ENCODE peak calls at places on chromosomes 3 and 15, in five cellular contexts. One of them, this sample, is unnamed.

GRCh38 chr15:69806287-69806915 is 291.3 kb downstream of the TLE3 start:
- DNase-seq in sigmoid colon: no peak
- DNase-seq in activated CD8-positive, alpha-beta memory T cell treated with anti-CD3 and anti-CD28 coated beads for 48 hours: no peak
- DNase-seq in occipital lobe: no peak
- DNase-seq in ureter: no peak
- DNase-seq in this sample: no peak

GRCh38 chr3:37210230-37210629 is 35.8 kb upstream of the LRRFIP2 start:
- DNase-seq in sigmoid colon: no peak
- DNase-seq in activated CD8-positive, alpha-beta memory T cell treated with anti-CD3 and anti-CD28 coated beads for 48 hours: no peak
- DNase-seq in occipital lobe: no peak
- DNase-seq in ureter: no peak
- DNase-seq in this sample: no peak

GRCh38 chr15:77354064-77354463 is 65.8 kb downstream of the PEAK1 start:
- DNase-seq in sigmoid colon: no peak
- DNase-seq in activated CD8-positive, alpha-beta memory T cell treated with anti-CD3 and anti-CD28 coated beads for 48 hours: no peak
- DNase-seq in occipital lobe: no peak
- DNase-seq in ureter: no peak
- DNase-seq in this sample: no peak

GRCh38 chr3:129793356-129793755 is 100.2 kb downstream of the TMCC1 start:
- DNase-seq in sigmoid colon: no peak
- DNase-seq in activated CD8-positive, alpha-beta memory T cell treated with anti-CD3 and anti-CD28 coated beads for 48 hours: no peak
- DNase-seq in occipital lobe: no peak
- DNase-seq in ureter: no peak
- DNase-seq in this sample: no peak

GRCh38 chr3:141337523-141337854 is 30.8 kb upstream of the ZBTB38 start:
- DNase-seq in sigmoid colon: no peak
- DNase-seq in activated CD8-positive, alpha-beta memory T cell treated with anti-CD3 and anti-CD28 coated beads for 48 hours: no peak
- DNase-seq in occipital lobe: no peak
- DNase-seq in ureter: no peak
- DNase-seq in this sample: no peak

GRCh38 chr3:127670229-127670559 is 2.6 kb upstream of the ABTB1 start:
- DNase-seq in sigmoid colon: no peak
- DNase-seq in activated CD8-positive, alpha-beta memory T cell treated with anti-CD3 and anti-CD28 coated beads for 48 hours: no peak
- DNase-seq in occipital lobe: no peak
- DNase-seq in ureter: peak; percentile 39
- DNase-seq in this sample: no peak

GRCh38 chr3:171620825-171621434 is 160.7 kb upstream of the TNIK start:
- DNase-seq in sigmoid colon: no peak
- DNase-seq in activated CD8-positive, alpha-beta memory T cell treated with anti-CD3 and anti-CD28 coated beads for 48 hours: no peak
- DNase-seq in occipital lobe: no peak
- DNase-seq in ureter: no peak
- DNase-seq in this sample: no peak

GRCh38 chr3:143784446-143784845 is 63.8 kb downstream of the SLC9A9 start:
- DNase-seq in sigmoid colon: no peak
- DNase-seq in activated CD8-positive, alpha-beta memory T cell treated with anti-CD3 and anti-CD28 coated beads for 48 hours: no peak
- DNase-seq in occipital lobe: no peak
- DNase-seq in ureter: no peak
- DNase-seq in this sample: no peak

GRCh38 chr3:186680869-186681268 is 15.1 kb downstream of the HRG start:
- DNase-seq in sigmoid colon: no peak
- DNase-seq in activated CD8-positive, alpha-beta memory T cell treated with anti-CD3 and anti-CD28 coated beads for 48 hours: no peak
- DNase-seq in occipital lobe: no peak
- DNase-seq in ureter: no peak
- DNase-seq in this sample: no peak

GRCh38 chr15:80251505-80252280 is at the start of gene CTXND1:
- DNase-seq in sigmoid colon: peak; percentile 47
- DNase-seq in activated CD8-positive, alpha-beta memory T cell treated with anti-CD3 and anti-CD28 coated beads for 48 hours: no peak
- DNase-seq in occipital lobe: no peak
- DNase-seq in ureter: no peak
- DNase-seq in this sample: peak; percentile 43

GRCh38 chr15:28901987-28902745 is 16.4 kb downstream of the APBA2 start:
- DNase-seq in sigmoid colon: no peak
- DNase-seq in activated CD8-positive, alpha-beta memory T cell treated with anti-CD3 and anti-CD28 coated beads for 48 hours: no peak
- DNase-seq in occipital lobe: no peak
- DNase-seq in ureter: no peak
- DNase-seq in this sample: no peak

GRCh38 chr3:52433328-52434060 is 11.4 kb downstream of the SEMA3G start:
- DNase-seq in sigmoid colon: peak; percentile 34
- DNase-seq in activated CD8-positive, alpha-beta memory T cell treated with anti-CD3 and anti-CD28 coated beads for 48 hours: no peak
- DNase-seq in occipital lobe: no peak
- DNase-seq in ureter: peak; percentile 12
- DNase-seq in this sample: peak; percentile 59

GRCh38 chr3:46917257-46917656 is 39.7 kb downstream of the PTH1R start:
- DNase-seq in sigmoid colon: peak; percentile 24
- DNase-seq in activated CD8-positive, alpha-beta memory T cell treated with anti-CD3 and anti-CD28 coated beads for 48 hours: no peak
- DNase-seq in occipital lobe: no peak
- DNase-seq in ureter: no peak
- DNase-seq in this sample: no peak

GRCh38 chr3:57809609-57809968 is 53.5 kb downstream of the SLMAP start:
- DNase-seq in sigmoid colon: no peak
- DNase-seq in activated CD8-positive, alpha-beta memory T cell treated with anti-CD3 and anti-CD28 coated beads for 48 hours: no peak
- DNase-seq in occipital lobe: no peak
- DNase-seq in ureter: no peak
- DNase-seq in this sample: no peak

GRCh38 chr3:190606596-190606995 is 92.7 kb downstream of the IL1RAP start:
- DNase-seq in sigmoid colon: no peak
- DNase-seq in activated CD8-positive, alpha-beta memory T cell treated with anti-CD3 and anti-CD28 coated beads for 48 hours: no peak
- DNase-seq in occipital lobe: no peak
- DNase-seq in ureter: no peak
- DNase-seq in this sample: no peak

GRCh38 chr15:77358545-77359240 is 61.2 kb downstream of the PEAK1 start:
- DNase-seq in sigmoid colon: no peak
- DNase-seq in activated CD8-positive, alpha-beta memory T cell treated with anti-CD3 and anti-CD28 coated beads for 48 hours: no peak
- DNase-seq in occipital lobe: no peak
- DNase-seq in ureter: no peak
- DNase-seq in this sample: no peak

GRCh38 chr15:35305906-35306305 is 220.8 kb upstream of the NANOGP8 start:
- DNase-seq in sigmoid colon: no peak
- DNase-seq in activated CD8-positive, alpha-beta memory T cell treated with anti-CD3 and anti-CD28 coated beads for 48 hours: no peak
- DNase-seq in occipital lobe: no peak
- DNase-seq in ureter: no peak
- DNase-seq in this sample: no peak

GRCh38 chr3:15796331-15796730 is 1.4 kb downstream of the ANKRD28 start:
- DNase-seq in sigmoid colon: no peak
- DNase-seq in activated CD8-positive, alpha-beta memory T cell treated with anti-CD3 and anti-CD28 coated beads for 48 hours: no peak
- DNase-seq in occipital lobe: no peak
- DNase-seq in ureter: no peak
- DNase-seq in this sample: no peak